ENCODE peak calls at places on chromosomes 16 and 17, in ten cellular contexts. G is naive thymus-derived CD4-positive, alpha-beta T cell; L is osteoblast; V is IMR-90; J is psoas muscle; B is A549; X is tibial artery; S is small intestine; R is lung; W is aorta. P is an unnamed sample.
A peak's percentile ranks its signal among the peaks of the same experiment; 100 is the strongest.

GRCh38 chr17:5701371-5701770 is 117.1 kb upstream of the NLRP1 start:
- DNase-seq in G (no peak), L (no peak), V (no peak), J (no peak), B (no peak), X (no peak), S (no peak), R (no peak), W (no peak), P (no peak)

GRCh38 chr16:75497558-75497957 is 2.3 kb upstream of the CHST6 start:
- DNase-seq in G (no peak), L (no peak), V (no peak), J (no peak), B (no peak), X (no peak), S (no peak), R (no peak), W (no peak), P (no peak)

GRCh38 chr17:70169707-70170597 is 620 bp downstream of the KCNJ2 start:
- DNase-seq in G (no peak), L (no peak), V (peak; percentile 55), J (peak; percentile 74), B (no peak), X (no peak), S (no peak), R (no peak), W (no peak), P (no peak)

GRCh38 chr17:73610331-73610911 is 33.8 kb downstream of the SDK2 start:
- DNase-seq in G (no peak), L (peak; percentile 68), V (no peak), J (no peak), B (no peak), X (no peak), S (no peak), R (no peak), W (no peak), P (no peak)

GRCh38 chr16:79713609-79714309 is 113.2 kb upstream of the MAF start:
- DNase-seq in G (no peak), L (no peak), V (no peak), J (no peak), B (no peak), X (no peak), S (no peak), R (no peak), W (no peak), P (no peak)

GRCh38 chr17:30236297-30236624 is 764 bp upstream of the SLC6A4 start:
- DNase-seq in G (no peak), L (no peak), V (no peak), J (no peak), B (no peak), X (no peak), S (no peak), R (no peak), W (no peak), P (no peak)

GRCh38 chr17:27593232-27593856 is 37.6 kb upstream of the LGALS9 start:
- DNase-seq in G (no peak), L (peak; percentile 2), V (no peak), J (no peak), B (no peak), X (no peak), S (no peak), R (no peak), W (no peak), P (no peak)

GRCh38 chr16:86016201-86016965 is 117.4 kb downstream of the IRF8 start:
- DNase-seq in G (peak; percentile 48), L (peak; percentile 94), V (peak; percentile 70), J (no peak), B (peak; percentile 64), X (no peak), S (peak; percentile 68), R (peak; percentile 36), W (no peak), P (peak; percentile 6)

GRCh38 chr17:42980274-42980765 is at the start of gene RUNDC1:
- DNase-seq in G (peak; percentile 87), L (peak; percentile 99), V (peak; percentile 73), J (peak; percentile 95), B (peak; percentile 92), X (peak; percentile 93), S (peak; percentile 99), R (peak; percentile 93), W (peak; percentile 95), P (peak; percentile 88)

GRCh38 chr17:67569873-67570272 is 147.9 kb upstream of the NOL11 start:
- DNase-seq in G (no peak), L (peak; percentile 31), V (no peak), J (no peak), B (no peak), X (no peak), S (no peak), R (no peak), W (no peak), P (no peak)

GRCh38 chr17:83099570-83100181 is 20.3 kb downstream of the METRNL start:
- DNase-seq in G (no peak), L (peak; percentile 97), V (no peak), J (no peak), B (no peak), X (peak; percentile 69), S (no peak), R (no peak), W (peak; percentile 90), P (no peak)

DNA sequence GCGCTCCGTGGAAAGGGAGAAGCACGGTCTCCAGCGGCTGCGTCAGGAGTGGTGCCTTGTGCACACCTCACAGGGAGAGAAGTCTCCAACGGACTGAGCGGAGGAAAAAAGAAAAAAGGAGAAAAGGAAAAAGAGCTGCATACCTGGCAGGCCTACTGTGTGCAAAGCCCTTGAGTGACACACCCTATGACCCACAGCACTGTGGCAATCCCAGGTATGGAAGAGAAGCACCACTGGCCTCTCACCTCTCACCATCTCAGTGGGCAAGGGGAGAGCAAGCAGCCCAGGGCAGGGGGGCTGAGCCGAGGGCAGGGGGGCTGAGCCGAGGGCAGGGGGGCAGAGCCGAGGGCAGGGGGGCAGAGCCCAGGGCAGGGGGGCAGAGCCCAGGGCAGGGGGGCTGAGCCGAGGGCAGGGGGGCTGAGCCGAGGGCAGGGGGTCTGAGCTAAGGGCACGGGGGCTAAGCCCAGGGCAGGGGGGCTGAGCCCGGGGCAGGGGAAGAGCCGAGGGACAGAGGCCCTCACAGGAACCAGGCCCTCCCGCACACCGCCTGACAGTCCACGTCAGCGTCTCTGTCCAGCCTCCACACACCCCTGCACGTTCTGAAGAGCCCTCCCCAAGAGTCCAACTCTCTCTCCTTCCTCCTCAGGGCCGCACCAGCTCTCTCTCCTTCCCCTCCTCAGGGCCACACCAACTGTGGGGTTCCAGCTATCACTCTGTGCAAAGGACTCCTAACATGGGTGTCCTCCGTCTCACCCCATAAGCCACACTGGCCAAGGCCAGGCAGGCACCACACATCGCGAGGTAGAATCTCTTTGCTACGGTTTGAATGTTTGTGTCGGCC is 105.8 kb downstream of the ZNF778 start:
- DNase-seq in G (no peak), L (peak; percentile 77), V (no peak), J (peak; percentile 36), B (no peak), X (no peak), S (no peak), R (no peak), W (peak; percentile 29), P (no peak)
- H3K4me1 ChIP-seq in G (peaks cover 61% of the 10 kb centered on the region), L (peaks cover 73% of the 10 kb centered on the region), V (peaks cover 63% of the 10 kb centered on the region), J (peaks cover 88% of the 10 kb centered on the region), B (peaks cover 97% of the 10 kb centered on the region), X (peaks cover 86% of the 10 kb centered on the region), S (peaks cover 27% of the 10 kb centered on the region), R (peaks cover 64% of the 10 kb centered on the region), W (peaks cover 5% of the 10 kb centered on the region), P (peaks cover 75% of the 10 kb centered on the region)

GRCh38 chr16:1992475-1993292 is 2.9 kb downstream of the SYNGR3 start:
- DNase-seq in G (no peak), L (no peak), V (no peak), J (no peak), B (no peak), X (no peak), S (no peak), R (no peak), W (no peak), P (no peak)

GRCh38 chr16:1990336-1991134 is 765 bp downstream of the SYNGR3 start:
- DNase-seq in G (no peak), L (no peak), V (no peak), J (no peak), B (no peak), X (no peak), S (peak; percentile 40), R (no peak), W (no peak), P (no peak)

GRCh38 chr16:1991588-1992474 is 2.1 kb downstream of the SYNGR3 start:
- DNase-seq in G (peak; percentile 92), L (peak; percentile 100), V (peak; percentile 83), J (peak; percentile 98), B (peak; percentile 92), X (peak; percentile 90), S (peak; percentile 93), R (peak; percentile 95), W (peak; percentile 98), P (peak; percentile 99)

GRCh38 chr16:1989826-1990335 is at the start of gene SYNGR3:
- DNase-seq in G (no peak), L (no peak), V (no peak), J (no peak), B (no peak), X (no peak), S (peak; percentile 10), R (no peak), W (no peak), P (no peak)

GRCh38 chr16:1991135-1991551 is 1.4 kb downstream of the SYNGR3 start:
- DNase-seq in G (no peak), L (no peak), V (no peak), J (no peak), B (no peak), X (no peak), S (peak; percentile 34), R (no peak), W (no peak), P (peak; percentile 53)
- H3K27ac ChIP-seq in G (no peak overlapping the region), L (no peak overlapping the region), V (no peak overlapping the region), J (no peak overlapping the region), B (no peak overlapping the region), X (no peak overlapping the region), S (no peak overlapping the region), R (no peak overlapping the region), W (no peak overlapping the region), P (peak overlapping the region; percentile 60)

DNA sequence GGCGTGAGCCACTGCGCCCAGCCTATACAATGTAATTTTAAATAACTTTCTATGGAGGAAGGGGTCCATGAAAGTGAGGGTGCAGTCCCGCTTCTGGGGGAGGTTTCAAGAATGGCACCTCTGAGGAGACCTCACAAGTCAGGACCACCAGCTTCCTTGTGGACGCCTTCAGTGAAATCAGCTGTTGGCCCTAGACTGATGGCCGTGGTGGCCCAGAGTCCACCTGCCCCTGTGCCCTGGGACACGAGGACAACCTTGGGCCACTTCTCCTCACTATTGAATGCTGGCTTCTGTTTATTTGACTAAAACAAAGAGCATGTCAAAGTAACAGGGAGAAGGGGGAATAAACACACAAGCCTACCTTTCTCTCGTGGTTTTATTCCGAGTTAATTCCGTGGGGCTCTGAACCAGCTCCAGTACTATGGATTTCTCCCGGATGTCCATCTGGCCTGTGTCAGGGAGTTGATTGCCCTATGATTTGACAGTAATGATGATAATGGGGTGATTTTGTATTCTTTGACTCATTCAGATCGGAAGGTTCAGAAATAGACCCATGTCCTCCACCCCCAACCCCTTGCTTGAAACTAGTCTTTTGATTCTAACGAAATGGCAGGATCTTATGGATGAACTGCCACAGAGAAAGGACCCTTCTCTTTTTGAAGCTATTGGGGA is 8.6 kb upstream of the CBX4 start:
- DNase-seq in G (no peak), L (no peak), V (no peak), J (no peak), B (no peak), X (no peak), S (no peak), R (no peak), W (no peak), P (no peak)
- H3K4me1 ChIP-seq in G (peaks cover 14% of the 10 kb centered on the region), L (peaks cover 2% of the 10 kb centered on the region), V (peaks cover 12% of the 10 kb centered on the region), J (peaks cover 10% of the 10 kb centered on the region), B (peaks cover 59% of the 10 kb centered on the region), X (peaks cover 28% of the 10 kb centered on the region), S (peaks cover 4% of the 10 kb centered on the region), R (peaks cover 12% of the 10 kb centered on the region), W (no peaks in the 10 kb centered on the region), P (peaks cover 24% of the 10 kb centered on the region)

GRCh38 chr16:58021661-58022551 is 3.6 kb upstream of the MMP15 start:
- DNase-seq in G (no peak), L (peak; percentile 89), V (peak; percentile 82), J (peak; percentile 38), B (no peak), X (no peak), S (no peak), R (no peak), W (no peak), P (no peak)
- H3K27ac ChIP-seq in G (no peak overlapping the region), L (peak overlapping the region; percentile 25), V (peak overlapping the region; percentile 14), J (no peak overlapping the region), B (peak overlapping the region; percentile 48), X (no peak overlapping the region), S (no peak overlapping the region), R (no peak overlapping the region), W (peak overlapping the region; percentile 3), P (no peak overlapping the region)